ENCODE peak calls at places on chromosomes 6 and 20, in nine cellular contexts. Y is astrocyte of the spinal cord, Q is fibroblast of the aortic adventitia, U is omental fat pad, L is NB4, M is progenitor cell of endocrine pancreas, G is A673, Z is breast epithelium, K is ovary. N is an unnamed sample.

GRCh38 chr20:23200413-23200812 is 114.3 kb upstream of the CD93 start:
- DNase-seq in Y (no peak), Q (no peak), U (no peak), L (no peak), M (no peak), G (no peak), Z (no peak), K (no peak), N (no peak)

GRCh38 chr6:40881501-40881900 is 157.5 kb downstream of the UNC5CL start:
- DNase-seq in Y (no peak), Q (no peak), U (no peak), L (peak; percentile 19), M (no peak), G (no peak), Z (no peak), K (no peak), N (no peak)

GRCh38 chr6:24856246-24856599 is 57.5 kb upstream of the ARMH2 start:
- DNase-seq in Y (no peak), Q (no peak), U (no peak), L (no peak), M (no peak), G (no peak), Z (no peak), K (no peak), N (no peak)

GRCh38 chr6:141364694-141365093 is 768.0 kb upstream of the GJE1 start:
- DNase-seq in Y (no peak), Q (no peak), U (no peak), L (no peak), M (no peak), G (no peak), Z (no peak), K (no peak), N (no peak)

GRCh38 chr6:138429731-138430130 is 25.7 kb downstream of the HEBP2 start:
- DNase-seq in Y (peak; percentile 27), Q (no peak), U (no peak), L (no peak), M (no peak), G (no peak), Z (no peak), K (no peak), N (no peak)

GRCh38 chr20:2136275-2136674 is 34.6 kb downstream of the STK35 start:
- DNase-seq in Y (no peak), Q (no peak), U (no peak), L (no peak), M (no peak), G (no peak), Z (no peak), K (no peak), N (no peak)

GRCh38 chr20:62066339-62066982 is 780 bp upstream of the TAF4 start:
- DNase-seq in Y (peak; percentile 44), Q (peak; percentile 33), U (peak; percentile 22), L (peak; percentile 70), M (peak; percentile 85), G (peak; percentile 61), Z (peak; percentile 23), K (no peak), N (no peak)

GRCh38 chr6:19905584-19905983 is 68.4 kb downstream of the ID4 start:
- DNase-seq in Y (no peak), Q (no peak), U (no peak), L (no peak), M (no peak), G (no peak), Z (no peak), K (no peak), N (no peak)

GRCh38 chr20:227439-228105 is 514 bp downstream of the DEFB129 start:
- DNase-seq in Y (no peak), Q (no peak), U (no peak), L (peak; percentile 53), M (no peak), G (no peak), Z (no peak), K (no peak), N (no peak)

GRCh38 chr6:63504777-63505384 is 67.4 kb upstream of the LOC128125822 start:
- DNase-seq in Y (no peak), Q (no peak), U (no peak), L (no peak), M (no peak), G (no peak), Z (no peak), K (no peak), N (no peak)

GRCh38 chr6:30686908-30687658 is 638 bp upstream of the PPP1R18 start:
- DNase-seq in Y (peak; percentile 98), Q (peak; percentile 98), U (peak; percentile 70), L (peak; percentile 99), M (peak; percentile 65), G (peak; percentile 91), Z (peak; percentile 86), K (peak; percentile 93), N (peak; percentile 95)

GRCh38 chr6:30688569-30688968 is 2.1 kb upstream of the PPP1R18 start:
- DNase-seq in Y (no peak), Q (no peak), U (no peak), L (no peak), M (no peak), G (no peak), Z (no peak), K (no peak), N (no peak)

GRCh38 chr6:30689022-30689865 is 1.5 kb downstream of the NRM start:
- DNase-seq in Y (no peak), Q (no peak), U (no peak), L (no peak), M (no peak), G (no peak), Z (no peak), K (no peak), N (no peak)

GRCh38 chr6:30685977-30686907 is at the start of gene PPP1R18:
- DNase-seq in Y (no peak), Q (peak; percentile 64), U (no peak), L (peak; percentile 67), M (peak; percentile 21), G (peak; percentile 72), Z (peak; percentile 73), K (peak; percentile 87), N (no peak)

GRCh38 chr6:30687659-30688431 is 1.4 kb upstream of the PPP1R18 start:
- DNase-seq in Y (peak; percentile 45), Q (peak; percentile 59), U (no peak), L (peak; percentile 28), M (no peak), G (no peak), Z (no peak), K (peak; percentile 63), N (no peak)
- TF ChIP-seq CTCF in Y (peak; percentile 38), Q (peak; percentile 41), U (no peak), L (no peak), M (no peak), G (no peak), Z (no peak), K (no peak), N (peak; percentile 44)

DNA sequence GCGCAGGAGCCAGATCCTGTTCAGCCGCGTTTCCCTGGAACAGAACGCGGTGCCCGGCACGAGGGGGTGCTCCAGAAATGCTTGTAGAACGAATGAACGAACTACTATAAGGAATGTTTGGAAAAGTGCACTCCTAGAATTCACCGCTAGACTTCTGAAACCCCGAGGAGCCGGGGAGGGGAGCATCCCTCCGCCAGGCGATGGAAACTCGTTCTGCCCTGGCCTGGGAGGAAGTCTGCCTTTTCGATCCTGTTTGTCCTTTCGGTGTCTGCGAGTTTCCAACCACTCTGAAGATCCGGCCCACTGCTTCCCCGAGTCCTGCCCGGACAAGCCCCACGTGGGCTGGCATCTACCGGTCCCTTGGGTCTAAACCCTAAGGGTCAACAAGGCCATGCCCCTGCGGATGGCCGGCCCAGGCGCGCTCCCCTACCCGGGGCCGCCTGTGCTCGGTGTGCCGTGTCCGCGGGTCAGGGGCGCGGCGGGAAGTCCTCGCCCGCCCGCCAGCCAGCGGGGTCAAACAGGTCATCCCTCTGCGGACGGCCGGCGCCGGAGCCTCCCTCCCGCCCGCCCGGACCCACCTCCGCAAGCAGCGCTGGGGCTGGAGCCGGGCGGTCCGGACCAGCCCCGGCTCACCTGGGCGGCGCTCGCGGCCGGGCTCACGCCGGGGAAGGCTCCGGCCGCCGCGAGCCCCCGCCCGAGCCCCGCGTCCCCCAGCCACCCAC is 521 bp downstream of the SULF2 start:
- DNase-seq in Y (peak; percentile 35), Q (peak; percentile 45), U (no peak), L (no peak), M (peak; percentile 29), G (peak; percentile 49), Z (no peak), K (peak; percentile 49), N (no peak)
- TF ChIP-seq CTCF in Y (no peak), Q (peak; percentile 39), U (no peak), L (no peak), M (no peak), G (peak; percentile 19), Z (peak; percentile 50), K (peak; percentile 19), N (peak; percentile 3)

GRCh38 chr6:2697291-2697690 is 53.4 kb downstream of the MYLK4 start:
- DNase-seq in Y (no peak), Q (no peak), U (no peak), L (no peak), M (no peak), G (no peak), Z (no peak), K (no peak), N (no peak)
- TF ChIP-seq CTCF in Y (no peak), Q (no peak), U (no peak), L (no peak), M (no peak), G (peak; percentile 35), Z (no peak), K (no peak), N (no peak)

GRCh38 chr6:307065-307814 is 15.0 kb downstream of the DUSP22 start:
- DNase-seq in Y (no peak), Q (no peak), U (no peak), L (no peak), M (no peak), G (no peak), Z (no peak), K (no peak), N (no peak)

GRCh38 chr6:306641-307061 is 14.4 kb downstream of the DUSP22 start:
- DNase-seq in Y (no peak), Q (no peak), U (no peak), L (no peak), M (no peak), G (no peak), Z (no peak), K (no peak), N (no peak)

GRCh38 chr6:304833-305370 is 12.6 kb downstream of the DUSP22 start:
- DNase-seq in Y (no peak), Q (no peak), U (no peak), L (no peak), M (no peak), G (no peak), Z (no peak), K (no peak), N (no peak)

GRCh38 chr6:303948-304558 is 11.8 kb downstream of the DUSP22 start:
- DNase-seq in Y (no peak), Q (no peak), U (no peak), L (no peak), M (no peak), G (no peak), Z (no peak), K (no peak), N (no peak)

GRCh38 chr6:305371-306206 is 13.3 kb downstream of the DUSP22 start:
- DNase-seq in Y (no peak), Q (no peak), U (no peak), L (no peak), M (no peak), G (no peak), Z (no peak), K (no peak), N (no peak)
- TF ChIP-seq CTCF in Y (no peak), Q (no peak), U (no peak), L (no peak), M (no peak), G (no peak), Z (no peak), K (no peak), N (no peak)

N was measured in AG09319.